ENCODE peak calls at places on chromosomes 11 and 22, in seven cellular contexts. One of them, this sample, is unnamed. For H3K9me3, the result is how much of the 10 kb centered on the place peaks cover.

GRCh38 chr11:116866774-116867455 is 29.5 kb upstream of the APOA1 start:
- DNase-seq in psoas muscle: no peak
- DNase-seq in uterus: no peak
- DNase-seq in BE2C: no peak
- DNase-seq in right lobe of liver: no peak
- DNase-seq in heart left ventricle: no peak
- DNase-seq in left lung: no peak
- DNase-seq in this sample: peak

GRCh38 chr11:122440783-122441701 is 214.5 kb upstream of the UBASH3B start:
- DNase-seq in psoas muscle: peak
- DNase-seq in uterus: peak
- DNase-seq in BE2C: no peak
- DNase-seq in right lobe of liver: peak
- DNase-seq in heart left ventricle: peak
- DNase-seq in left lung: no peak
- DNase-seq in this sample: peak

GRCh38 chr22:42872821-42873220 is 15.7 kb upstream of the ARFGAP3 start:
- DNase-seq in psoas muscle: peak
- DNase-seq in uterus: no peak
- DNase-seq in BE2C: no peak
- DNase-seq in right lobe of liver: no peak
- DNase-seq in heart left ventricle: no peak
- DNase-seq in left lung: no peak
- DNase-seq in this sample: no peak

GRCh38 chr11:80466570-80466969 is 1025.7 kb upstream of the TENM4 start:
- DNase-seq in psoas muscle: no peak
- DNase-seq in uterus: no peak
- DNase-seq in BE2C: no peak
- DNase-seq in right lobe of liver: no peak
- DNase-seq in heart left ventricle: no peak
- DNase-seq in left lung: no peak
- DNase-seq in this sample: no peak

GRCh38 chr22:24094966-24095365 is 83.9 kb downstream of the CABIN1 start:
- DNase-seq in psoas muscle: no peak
- DNase-seq in uterus: no peak
- DNase-seq in BE2C: no peak
- DNase-seq in right lobe of liver: peak
- DNase-seq in heart left ventricle: no peak
- DNase-seq in left lung: no peak
- DNase-seq in this sample: no peak

GRCh38 chr11:103893366-103893765 is 143.1 kb upstream of the DDI1 start:
- DNase-seq in psoas muscle: no peak
- DNase-seq in uterus: no peak
- DNase-seq in BE2C: no peak
- DNase-seq in right lobe of liver: no peak
- DNase-seq in heart left ventricle: no peak
- DNase-seq in left lung: no peak
- DNase-seq in this sample: no peak

GRCh38 chr11:27910186-27910941 is 197.6 kb downstream of the KIF18A start:
- DNase-seq in psoas muscle: no peak
- DNase-seq in uterus: no peak
- DNase-seq in BE2C: no peak
- DNase-seq in right lobe of liver: no peak
- DNase-seq in heart left ventricle: no peak
- DNase-seq in left lung: no peak
- DNase-seq in this sample: no peak

GRCh38 chr11:113176971-113177370 is 137.4 kb upstream of the TTC12 start:
- DNase-seq in psoas muscle: no peak
- DNase-seq in uterus: no peak
- DNase-seq in BE2C: no peak
- DNase-seq in right lobe of liver: no peak
- DNase-seq in heart left ventricle: no peak
- DNase-seq in left lung: no peak
- DNase-seq in this sample: no peak

GRCh38 chr11:24509114-24509513 is 12.3 kb downstream of the LUZP2 start:
- DNase-seq in psoas muscle: no peak
- DNase-seq in uterus: no peak
- DNase-seq in BE2C: no peak
- DNase-seq in right lobe of liver: no peak
- DNase-seq in heart left ventricle: no peak
- DNase-seq in left lung: no peak
- DNase-seq in this sample: no peak

GRCh38 chr22:44196731-44197131 is 16.0 kb downstream of the PARVG start:
- DNase-seq in psoas muscle: no peak
- DNase-seq in uterus: no peak
- DNase-seq in BE2C: no peak
- DNase-seq in right lobe of liver: no peak
- DNase-seq in heart left ventricle: no peak
- DNase-seq in left lung: no peak
- DNase-seq in this sample: no peak

GRCh38 chr11:33747969-33748368 is 11.7 kb upstream of the CD59 start:
- DNase-seq in psoas muscle: no peak
- DNase-seq in uterus: no peak
- DNase-seq in BE2C: no peak
- DNase-seq in right lobe of liver: no peak
- DNase-seq in heart left ventricle: no peak
- DNase-seq in left lung: no peak
- DNase-seq in this sample: no peak

GRCh38 chr11:68040121-68040956 is 1.5 kb downstream of the TCIRG1 start:
- DNase-seq in psoas muscle: peak
- DNase-seq in uterus: peak
- DNase-seq in BE2C: peak
- DNase-seq in right lobe of liver: peak
- DNase-seq in heart left ventricle: peak
- DNase-seq in left lung: peak
- DNase-seq in this sample: peak

GRCh38 chr11:115473167-115473566 is 31.0 kb downstream of the CADM1 start:
- DNase-seq in psoas muscle: no peak
- DNase-seq in uterus: no peak
- DNase-seq in BE2C: no peak
- DNase-seq in right lobe of liver: no peak
- DNase-seq in heart left ventricle: no peak
- DNase-seq in left lung: no peak
- DNase-seq in this sample: no peak

GRCh38 chr11:108606495-108607160 is 13.1 kb upstream of the EXPH5 start:
- DNase-seq in psoas muscle: no peak
- DNase-seq in uterus: no peak
- DNase-seq in BE2C: no peak
- DNase-seq in right lobe of liver: no peak
- DNase-seq in heart left ventricle: no peak
- DNase-seq in left lung: no peak
- DNase-seq in this sample: no peak

GRCh38 chr11:93820085-93820710 is 30.2 kb downstream of the VSTM5 start:
- DNase-seq in psoas muscle: no peak
- DNase-seq in uterus: no peak
- DNase-seq in BE2C: no peak
- DNase-seq in right lobe of liver: no peak
- DNase-seq in heart left ventricle: no peak
- DNase-seq in left lung: no peak
- DNase-seq in this sample: no peak

GRCh38 chr11:86775342-86775741 is 25.0 kb upstream of the PRSS23 start:
- DNase-seq in psoas muscle: no peak
- DNase-seq in uterus: no peak
- DNase-seq in BE2C: no peak
- DNase-seq in right lobe of liver: no peak
- DNase-seq in heart left ventricle: no peak
- DNase-seq in left lung: no peak
- DNase-seq in this sample: no peak

GRCh38 chr11:74849525-74850391 is 99.1 kb downstream of the XRRA1 start:
- DNase-seq in psoas muscle: peak
- DNase-seq in uterus: no peak
- DNase-seq in BE2C: no peak
- DNase-seq in right lobe of liver: no peak
- DNase-seq in heart left ventricle: no peak
- DNase-seq in left lung: no peak
- DNase-seq in this sample: no peak

GRCh38 chr11:8288166-8288772 is 24.6 kb upstream of the LMO1 start:
- DNase-seq in psoas muscle: no peak
- DNase-seq in uterus: no peak
- DNase-seq in BE2C: no peak
- DNase-seq in right lobe of liver: no peak
- DNase-seq in heart left ventricle: no peak
- DNase-seq in left lung: no peak
- DNase-seq in this sample: no peak

GRCh38 chr11:69711824-69712801 is 8.3 kb upstream of the FGF19 start:
- DNase-seq in psoas muscle: no peak
- DNase-seq in uterus: no peak
- DNase-seq in BE2C: no peak
- DNase-seq in right lobe of liver: no peak
- DNase-seq in heart left ventricle: no peak
- DNase-seq in left lung: no peak
- DNase-seq in this sample: no peak

GRCh38 chr22:17205432-17205831 is 13.8 kb downstream of the ADA2 start:
- DNase-seq in psoas muscle: peak
- DNase-seq in uterus: no peak
- DNase-seq in BE2C: no peak
- DNase-seq in right lobe of liver: no peak
- DNase-seq in heart left ventricle: no peak
- DNase-seq in left lung: no peak
- DNase-seq in this sample: peak

GRCh38 chr11:66047541-66048365 is 1.2 kb downstream of the GAL3ST3 start:
- DNase-seq in psoas muscle: no peak
- DNase-seq in uterus: no peak
- DNase-seq in BE2C: no peak
- DNase-seq in right lobe of liver: no peak
- DNase-seq in heart left ventricle: no peak
- DNase-seq in left lung: no peak
- DNase-seq in this sample: no peak

DNA sequence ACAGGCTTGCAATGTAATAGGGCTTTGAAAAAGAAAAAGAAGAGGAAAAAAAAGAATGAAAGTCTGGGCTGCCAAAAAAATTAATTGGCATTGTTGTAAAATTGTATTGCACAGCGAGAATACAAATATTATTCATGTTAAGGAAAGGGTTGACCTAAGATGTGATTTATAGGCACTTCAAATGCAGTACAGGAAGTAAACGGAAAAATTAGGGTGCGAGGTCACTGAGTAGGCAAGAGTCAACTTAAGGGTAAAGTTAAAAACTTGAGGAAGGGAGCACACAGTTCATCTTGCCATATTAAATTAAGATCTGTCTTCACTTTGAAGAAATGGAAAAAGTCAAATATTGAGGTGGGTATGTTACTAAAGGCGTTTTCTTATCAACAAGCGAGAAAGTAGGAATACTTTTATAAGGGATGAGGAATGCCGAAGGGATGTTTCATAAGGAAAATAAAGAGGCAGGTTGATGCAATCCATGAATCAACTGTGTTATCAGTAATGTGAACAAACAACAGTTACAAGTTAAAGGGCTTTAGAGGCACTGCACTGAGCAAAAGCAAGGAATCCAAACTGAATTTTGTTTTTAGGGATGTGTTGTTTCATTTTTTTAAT is 123.0 kb downstream of the WT1 start:
- DNase-seq in psoas muscle: no peak
- DNase-seq in uterus: no peak
- DNase-seq in BE2C: no peak
- DNase-seq in right lobe of liver: no peak
- DNase-seq in heart left ventricle: no peak
- DNase-seq in left lung: no peak
- DNase-seq in this sample: no peak
- H3K4me3 ChIP-seq in psoas muscle: no peak
- H3K4me3 ChIP-seq in uterus: no peak
- H3K4me3 ChIP-seq in BE2C: no peak
- H3K4me3 ChIP-seq in right lobe of liver: no peak
- H3K4me3 ChIP-seq in heart left ventricle: no peak
- H3K4me3 ChIP-seq in left lung: no peak
- H3K4me3 ChIP-seq in this sample: no peak

GRCh38 chr22:48705159-48705916 is 1122.3 kb downstream of the BRD1 start:
- DNase-seq in psoas muscle: no peak
- DNase-seq in uterus: no peak
- DNase-seq in BE2C: no peak
- DNase-seq in right lobe of liver: no peak
- DNase-seq in heart left ventricle: peak
- DNase-seq in left lung: no peak
- DNase-seq in this sample: no peak
- H3K9me3 ChIP-seq in psoas muscle: under half
- H3K9me3 ChIP-seq in uterus: under half
- H3K9me3 ChIP-seq in BE2C: under half
- H3K9me3 ChIP-seq in right lobe of liver: under half
- H3K9me3 ChIP-seq in heart left ventricle: under half
- H3K9me3 ChIP-seq in left lung: under half
- H3K9me3 ChIP-seq in this sample: under half

GRCh38 chr11:1920128-1920908 is 815 bp downstream of the TNNT3 start:
- DNase-seq in psoas muscle: peak
- DNase-seq in uterus: no peak
- DNase-seq in BE2C: no peak
- DNase-seq in right lobe of liver: no peak
- DNase-seq in heart left ventricle: no peak
- DNase-seq in left lung: peak
- DNase-seq in this sample: no peak
- H3K4me3 ChIP-seq in psoas muscle: peak
- H3K4me3 ChIP-seq in uterus: no peak
- H3K4me3 ChIP-seq in BE2C: no peak
- H3K4me3 ChIP-seq in right lobe of liver: no peak
- H3K4me3 ChIP-seq in heart left ventricle: peak
- H3K4me3 ChIP-seq in left lung: no peak
- H3K4me3 ChIP-seq in this sample: no peak

GRCh38 chr11:35031869-35032268 is 107.1 kb upstream of the CD44 start:
- DNase-seq in psoas muscle: no peak
- DNase-seq in uterus: no peak
- DNase-seq in BE2C: no peak
- DNase-seq in right lobe of liver: no peak
- DNase-seq in heart left ventricle: no peak
- DNase-seq in left lung: no peak
- DNase-seq in this sample: no peak

GRCh38 chr11:35034401-35034800 is 104.6 kb upstream of the CD44 start:
- DNase-seq in psoas muscle: no peak
- DNase-seq in uterus: no peak
- DNase-seq in BE2C: no peak
- DNase-seq in right lobe of liver: no peak
- DNase-seq in heart left ventricle: no peak
- DNase-seq in left lung: no peak
- DNase-seq in this sample: no peak

GRCh38 chr11:35029979-35030378 is 109.0 kb upstream of the CD44 start:
- DNase-seq in psoas muscle: no peak
- DNase-seq in uterus: no peak
- DNase-seq in BE2C: no peak
- DNase-seq in right lobe of liver: no peak
- DNase-seq in heart left ventricle: no peak
- DNase-seq in left lung: no peak
- DNase-seq in this sample: no peak

GRCh38 chr11:35033011-35033410 is 106.0 kb upstream of the CD44 start:
- DNase-seq in psoas muscle: no peak
- DNase-seq in uterus: no peak
- DNase-seq in BE2C: no peak
- DNase-seq in right lobe of liver: no peak
- DNase-seq in heart left ventricle: no peak
- DNase-seq in left lung: no peak
- DNase-seq in this sample: no peak

DNA sequence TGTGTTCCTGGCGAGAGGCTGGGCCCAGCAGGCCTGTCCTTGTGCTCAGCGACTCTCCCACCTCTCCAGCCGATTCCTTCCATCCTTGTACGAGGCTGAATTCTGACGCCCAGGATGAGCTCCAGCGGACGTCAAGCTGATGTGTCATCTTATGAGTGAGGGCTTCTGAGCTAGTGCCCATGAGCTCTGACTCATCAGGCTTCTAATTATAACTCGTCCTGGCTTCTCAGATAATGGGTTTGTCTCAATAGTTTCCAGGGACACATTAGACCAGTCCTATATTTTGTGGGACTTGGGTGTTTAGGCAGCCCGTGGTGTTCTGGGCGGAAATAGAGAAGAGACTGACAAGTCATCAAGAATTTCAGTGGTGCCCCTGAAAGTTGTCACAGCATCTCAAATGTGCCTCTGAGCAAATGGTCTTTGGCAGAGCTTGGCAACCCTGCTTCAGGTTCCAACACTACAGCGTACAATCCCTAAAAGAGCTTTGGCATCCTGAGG is 108.2 kb upstream of the CD44 start:
- DNase-seq in psoas muscle: peak
- DNase-seq in uterus: peak
- DNase-seq in BE2C: no peak
- DNase-seq in right lobe of liver: no peak
- DNase-seq in heart left ventricle: peak
- DNase-seq in left lung: peak
- DNase-seq in this sample: no peak
- H3K9me3 ChIP-seq in psoas muscle: under half
- H3K9me3 ChIP-seq in uterus: under half
- H3K9me3 ChIP-seq in BE2C: under half
- H3K9me3 ChIP-seq in right lobe of liver: under half
- H3K9me3 ChIP-seq in heart left ventricle: under half
- H3K9me3 ChIP-seq in left lung: under half
- H3K9me3 ChIP-seq in this sample: under half

This sample was measured in small intestine.